ENCODE peak calls at places on chromosome 18, in six cellular contexts. K is activated effector memory CD4-positive, alpha-beta T cell treated with anti-CD3 and anti-CD28 coated beads, Interleukin-2, amount 50 U/mL, for 16 hours; E is cardiac muscle cell; O is ovary; J is Caki2; L is HFFc6. X is an unnamed sample.

GRCh38 chr18:21267370-21267769 is 25.3 kb downstream of the GREB1L start:
- DNase-seq in K (no peak), E (no peak), O (no peak), J (no peak), L (no peak), X (no peak)

GRCh38 chr18:12886498-12887126 is 2.6 kb upstream of the PTPN2 start:
- DNase-seq in K (no peak), E (no peak), O (no peak), J (no peak), L (no peak), X (no peak)

GRCh38 chr18:7523772-7524171 is 43.3 kb upstream of the PTPRM start:
- DNase-seq in K (no peak), E (no peak), O (no peak), J (no peak), L (no peak), X (no peak)

GRCh38 chr18:56083889-56084288 is 495.9 kb upstream of the TCF4 start:
- DNase-seq in K (no peak), E (no peak), O (no peak), J (no peak), L (no peak), X (no peak)

GRCh38 chr18:79479761-79480161 is 84.0 kb downstream of the NFATC1 start:
- DNase-seq in K (no peak), E (no peak), O (peak; percentile 29), J (no peak), L (no peak), X (no peak)

GRCh38 chr18:44238449-44238848 is 442.2 kb upstream of the SETBP1 start:
- DNase-seq in K (no peak), E (no peak), O (no peak), J (no peak), L (no peak), X (peak; percentile 13)

GRCh38 chr18:49510393-49511115 is 23.5 kb upstream of the C18orf32 start:
- DNase-seq in K (peak; percentile 80), E (peak; percentile 70), O (peak; percentile 56), J (peak; percentile 35), L (no peak), X (no peak)

GRCh38 chr18:7812431-7813063 is 245.4 kb downstream of the PTPRM start:
- DNase-seq in K (no peak), E (peak; percentile 80), O (no peak), J (peak; percentile 67), L (peak; percentile 66), X (peak; percentile 72)

GRCh38 chr18:10354241-10354811 is 100.1 kb upstream of the APCDD1 start:
- DNase-seq in K (no peak), E (peak; percentile 5), O (no peak), J (no peak), L (no peak), X (no peak)

GRCh38 chr18:58303363-58303762 is 259.3 kb downstream of the NEDD4L start:
- DNase-seq in K (peak; percentile 67), E (no peak), O (no peak), J (peak; percentile 14), L (no peak), X (peak; percentile 14)

GRCh38 chr18:13437801-13438506 is 219.4 kb downstream of the LDLRAD4 start:
- DNase-seq in K (peak; percentile 82), E (no peak), O (no peak), J (peak; percentile 62), L (no peak), X (no peak)

GRCh38 chr18:79528846-79529245 is 133.1 kb downstream of the NFATC1 start:
- DNase-seq in K (peak; percentile 88), E (peak; percentile 82), O (peak; percentile 71), J (peak; percentile 32), L (peak; percentile 42), X (peak; percentile 29)

GRCh38 chr18:24790347-24790746 is 329.9 kb downstream of the HRH4 start:
- DNase-seq in K (no peak), E (no peak), O (no peak), J (no peak), L (no peak), X (no peak)

GRCh38 chr18:54671291-54671881 is 80.3 kb downstream of the DYNAP start:
- DNase-seq in K (no peak), E (peak; percentile 59), O (no peak), J (peak; percentile 8), L (peak; percentile 40), X (no peak)

GRCh38 chr18:11136241-11136640 is 13.1 kb downstream of the PIEZO2 start:
- DNase-seq in K (no peak), E (peak; percentile 25), O (no peak), J (no peak), L (peak; percentile 3), X (no peak)

GRCh38 chr18:49238433-49239042 is 221.9 kb downstream of the DYM start:
- DNase-seq in K (no peak), E (peak; percentile 56), O (no peak), J (peak; percentile 4), L (peak; percentile 26), X (no peak)

GRCh38 chr18:48788378-48788777 is 162.4 kb downstream of the SMAD7 start:
- DNase-seq in K (no peak), E (no peak), O (peak; percentile 3), J (no peak), L (no peak), X (no peak)

GRCh38 chr18:63348508-63349136 is 18.4 kb downstream of the KDSR start:
- DNase-seq in K (no peak), E (no peak), O (no peak), J (no peak), L (no peak), X (no peak)

GRCh38 chr18:3268306-3268705 is 6.4 kb downstream of the MYL12B start:
- DNase-seq in K (no peak), E (no peak), O (no peak), J (no peak), L (no peak), X (no peak)

GRCh38 chr18:13386891-13387801 is 168.6 kb downstream of the LDLRAD4 start:
- DNase-seq in K (no peak), E (no peak), O (no peak), J (no peak), L (no peak), X (no peak)

GRCh38 chr18:74132201-74132600 is 15.4 kb downstream of the FBXO15 start:
- DNase-seq in K (no peak), E (no peak), O (no peak), J (no peak), L (peak; percentile 7), X (no peak)

GRCh38 chr18:23209031-23209430 is 73.7 kb downstream of the CABLES1 start:
- DNase-seq in K (no peak), E (no peak), O (no peak), J (no peak), L (no peak), X (no peak)

GRCh38 chr18:77067315-77068061 is 65.1 kb downstream of the MBP start:
- DNase-seq in K (peak; percentile 88), E (peak; percentile 92), O (peak; percentile 73), J (peak; percentile 82), L (peak; percentile 80), X (peak; percentile 83)

GRCh38 chr18:21777814-21778213 is 37.2 kb downstream of the MIB1 start:
- DNase-seq in K (no peak), E (no peak), O (no peak), J (no peak), L (no peak), X (no peak)

GRCh38 chr18:55264108-55264507 is 304.8 kb upstream of the CCDC68 start:
- DNase-seq in K (no peak), E (peak; percentile 46), O (no peak), J (no peak), L (no peak), X (peak; percentile 29)

GRCh38 chr18:36149514-36150289 is 20.0 kb downstream of the ELP2 start:
- DNase-seq in K (no peak), E (no peak), O (no peak), J (no peak), L (no peak), X (no peak)

GRCh38 chr18:59267511-59268126 is 5.6 kb downstream of the RAX start:
- DNase-seq in K (no peak), E (peak; percentile 18), O (no peak), J (no peak), L (no peak), X (no peak)

GRCh38 chr18:7259482-7259881 is 28.6 kb downstream of the LRRC30 start:
- DNase-seq in K (no peak), E (no peak), O (no peak), J (no peak), L (no peak), X (no peak)

GRCh38 chr18:70322928-70323327 is 34.1 kb downstream of the SOCS6 start:
- DNase-seq in K (no peak), E (peak; percentile 56), O (no peak), J (peak; percentile 80), L (no peak), X (peak; percentile 81)

GRCh38 chr18:62525611-62526010 is 2.8 kb downstream of the ZCCHC2 start:
- DNase-seq in K (no peak), E (no peak), O (no peak), J (no peak), L (no peak), X (no peak)

GRCh38 chr18:9614401-9615279 is at the start of gene PPP4R1:
- DNase-seq in K (peak; percentile 89), E (peak; percentile 77), O (peak; percentile 84), J (peak; percentile 76), L (peak; percentile 49), X (peak; percentile 48)

GRCh38 chr18:79628416-79629248 is 51.0 kb upstream of the CTDP1 start:
- DNase-seq in K (peak; percentile 34), E (no peak), O (no peak), J (no peak), L (no peak), X (no peak)

GRCh38 chr18:23400918-23401317 is 52.2 kb upstream of the RIOK3 start:
- DNase-seq in K (no peak), E (no peak), O (no peak), J (no peak), L (no peak), X (no peak)

GRCh38 chr18:75183973-75184372 is 25.0 kb downstream of the PTGR3 start:
- DNase-seq in K (peak; percentile 24), E (no peak), O (no peak), J (peak; percentile 38), L (no peak), X (peak; percentile 8)

GRCh38 chr18:58953627-58954026 is 89.0 kb downstream of the ZNF532 start:
- DNase-seq in K (no peak), E (peak; percentile 39), O (no peak), J (peak; percentile 41), L (no peak), X (peak; percentile 55)

GRCh38 chr18:32742620-32743019 is 30.2 kb downstream of the KLHL14 start:
- DNase-seq in K (no peak), E (no peak), O (no peak), J (peak; percentile 71), L (no peak), X (no peak)

GRCh38 chr18:66749030-66749429 is 145.1 kb upstream of the CDH19 start:
- DNase-seq in K (no peak), E (peak; percentile 63), O (no peak), J (no peak), L (no peak), X (no peak)

GRCh38 chr18:38690626-38691025 is 1125.0 kb upstream of the CELF4 start:
- DNase-seq in K (no peak), E (no peak), O (no peak), J (no peak), L (no peak), X (no peak)

GRCh38 chr18:68714356-68714706 is 577 bp downstream of the TMX3 start:
- DNase-seq in K (peak; percentile 70), E (no peak), O (no peak), J (no peak), L (no peak), X (no peak)

GRCh38 chr18:11807233-11807632 is 44.0 kb upstream of the CHMP1B start:
- DNase-seq in K (no peak), E (no peak), O (no peak), J (no peak), L (no peak), X (no peak)

X was measured in RCC 7860.